ENCODE peak calls at places on chromosomes 2 and 18, in five cellular contexts. One of them, this sample, is unnamed.

GRCh38 chr2:34747643-34748042 is 1148.5 kb upstream of the FAM98A start:
- DNase-seq in A549: no peak
- DNase-seq in glutamatergic neuron: no peak
- DNase-seq in BE2C: no peak
- DNase-seq in choroid plexus epithelial cell: no peak
- DNase-seq in this sample: no peak

GRCh38 chr2:176494949-176495353 is 225.7 kb downstream of the MTX2 start:
- DNase-seq in A549: no peak
- DNase-seq in glutamatergic neuron: no peak
- DNase-seq in BE2C: no peak
- DNase-seq in choroid plexus epithelial cell: no peak
- DNase-seq in this sample: no peak

GRCh38 chr18:51068111-51068510 is 38.1 kb downstream of the SMAD4 start:
- DNase-seq in A549: no peak
- DNase-seq in glutamatergic neuron: no peak
- DNase-seq in BE2C: no peak
- DNase-seq in choroid plexus epithelial cell: peak
- DNase-seq in this sample: no peak

GRCh38 chr2:238114331-238114841 is 14.2 kb downstream of the ESPNL start:
- DNase-seq in A549: no peak
- DNase-seq in glutamatergic neuron: peak
- DNase-seq in BE2C: no peak
- DNase-seq in choroid plexus epithelial cell: no peak
- DNase-seq in this sample: no peak

GRCh38 chr18:32553174-32553573 is 82.5 kb upstream of the GAREM1 start:
- DNase-seq in A549: no peak
- DNase-seq in glutamatergic neuron: no peak
- DNase-seq in BE2C: no peak
- DNase-seq in choroid plexus epithelial cell: no peak
- DNase-seq in this sample: no peak

GRCh38 chr18:55477537-55478300 is 110.3 kb downstream of the TCF4 start:
- DNase-seq in A549: no peak
- DNase-seq in glutamatergic neuron: no peak
- DNase-seq in BE2C: peak
- DNase-seq in choroid plexus epithelial cell: peak
- DNase-seq in this sample: no peak

GRCh38 chr18:36829362-36830140 is 624 bp downstream of the KIAA1328 start:
- DNase-seq in A549: no peak
- DNase-seq in glutamatergic neuron: peak
- DNase-seq in BE2C: no peak
- DNase-seq in choroid plexus epithelial cell: peak
- DNase-seq in this sample: no peak

GRCh38 chr2:216292475-216292874 is 79.8 kb downstream of the MARCHF4 start:
- DNase-seq in A549: no peak
- DNase-seq in glutamatergic neuron: no peak
- DNase-seq in BE2C: no peak
- DNase-seq in choroid plexus epithelial cell: no peak
- DNase-seq in this sample: no peak

GRCh38 chr18:68233043-68233442 is 481.9 kb downstream of the TMX3 start:
- DNase-seq in A549: no peak
- DNase-seq in glutamatergic neuron: no peak
- DNase-seq in BE2C: peak
- DNase-seq in choroid plexus epithelial cell: no peak
- DNase-seq in this sample: no peak

GRCh38 chr2:95279435-95280035 is 5.3 kb downstream of the PROM2 start:
- DNase-seq in A549: no peak
- DNase-seq in glutamatergic neuron: peak
- DNase-seq in BE2C: no peak
- DNase-seq in choroid plexus epithelial cell: no peak
- DNase-seq in this sample: no peak

GRCh38 chr2:28691774-28692281 is 59.8 kb upstream of the PPP1CB start:
- DNase-seq in A549: peak
- DNase-seq in glutamatergic neuron: no peak
- DNase-seq in BE2C: peak
- DNase-seq in choroid plexus epithelial cell: peak
- DNase-seq in this sample: no peak

GRCh38 chr2:64952113-64952895 is 36.9 kb upstream of the SLC1A4 start:
- DNase-seq in A549: no peak
- DNase-seq in glutamatergic neuron: no peak
- DNase-seq in BE2C: no peak
- DNase-seq in choroid plexus epithelial cell: peak
- DNase-seq in this sample: no peak

DNA sequence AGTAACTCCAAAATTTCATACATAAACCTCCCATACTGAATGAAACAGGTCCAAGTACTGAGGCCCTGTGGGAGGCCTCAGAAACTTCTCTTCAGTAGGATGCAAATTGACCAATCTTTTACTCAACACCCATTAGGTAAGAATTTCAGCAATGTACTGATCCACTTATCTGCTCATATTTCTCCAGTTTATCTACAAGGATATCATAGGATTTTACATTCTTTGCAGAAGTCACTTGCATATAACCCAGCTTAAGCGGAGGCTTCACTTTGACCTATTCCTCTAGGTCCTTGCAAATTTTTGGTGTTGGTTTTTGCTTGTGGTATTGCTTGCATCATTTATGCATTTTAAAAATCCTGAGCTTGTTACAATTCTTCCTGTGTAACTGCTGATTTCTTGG is 28.8 kb upstream of the SLC3A1 start:
- DNase-seq in A549: no peak
- DNase-seq in glutamatergic neuron: no peak
- DNase-seq in BE2C: no peak
- DNase-seq in choroid plexus epithelial cell: peak
- DNase-seq in this sample: no peak
- TF ChIP-seq CTCF in A549: no peak
- TF ChIP-seq CTCF in glutamatergic neuron: no peak
- TF ChIP-seq CTCF in BE2C: no peak
- TF ChIP-seq CTCF in choroid plexus epithelial cell: no peak
- TF ChIP-seq CTCF in this sample: no peak

DNA sequence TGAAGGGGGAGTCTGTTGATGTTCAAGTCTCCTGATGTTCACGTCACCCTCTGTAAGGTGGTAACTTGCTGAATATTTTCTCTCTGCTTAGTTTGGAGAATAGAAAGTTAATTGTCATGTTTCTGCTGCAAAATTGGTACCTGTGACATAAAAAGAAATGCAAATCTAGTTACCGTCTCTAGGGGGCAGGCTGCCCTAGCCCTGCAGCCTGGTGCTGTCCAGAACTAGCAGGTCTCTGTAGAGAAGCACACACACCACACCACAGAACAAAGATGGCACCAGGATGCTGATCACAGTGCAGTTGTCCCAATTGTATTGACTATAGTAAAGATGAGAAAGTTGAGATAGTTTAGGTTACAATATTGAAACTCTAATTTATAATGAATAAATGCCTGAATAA is 47.0 kb downstream of the SLC9A4 start:
- DNase-seq in A549: peak
- DNase-seq in glutamatergic neuron: no peak
- DNase-seq in BE2C: peak
- DNase-seq in choroid plexus epithelial cell: peak
- DNase-seq in this sample: no peak
- TF ChIP-seq CTCF in A549: peak
- TF ChIP-seq CTCF in glutamatergic neuron: peak
- TF ChIP-seq CTCF in BE2C: peak
- TF ChIP-seq CTCF in choroid plexus epithelial cell: peak
- TF ChIP-seq CTCF in this sample: peak

GRCh38 chr2:241859436-241860183 is 916 bp upstream of the PDCD1 start:
- DNase-seq in A549: no peak
- DNase-seq in glutamatergic neuron: peak
- DNase-seq in BE2C: peak
- DNase-seq in choroid plexus epithelial cell: peak
- DNase-seq in this sample: no peak
- TF ChIP-seq CTCF in A549: no peak
- TF ChIP-seq CTCF in glutamatergic neuron: peak
- TF ChIP-seq CTCF in BE2C: peak
- TF ChIP-seq CTCF in choroid plexus epithelial cell: no peak
- TF ChIP-seq CTCF in this sample: peak

DNA sequence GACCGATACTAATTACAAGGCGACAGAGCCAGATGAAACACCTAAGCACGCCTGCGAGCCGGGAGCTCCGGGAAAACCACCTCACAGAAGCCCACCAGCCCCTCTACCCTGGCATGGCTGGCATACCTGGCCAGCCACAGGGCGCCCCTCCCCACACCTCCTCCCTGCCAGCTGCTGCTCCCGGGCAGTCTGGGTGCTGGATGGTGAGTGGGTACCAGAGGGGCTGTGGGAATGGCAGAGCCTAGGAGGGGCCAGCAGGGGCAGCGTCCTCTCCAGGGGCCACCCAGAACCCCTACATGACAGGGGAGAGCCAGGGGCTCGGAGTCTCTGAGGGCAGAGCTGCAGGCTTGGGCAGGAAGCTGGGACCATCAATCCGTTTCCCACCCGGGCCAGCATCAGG is 58.7 kb upstream of the GPC1 start:
- DNase-seq in A549: no peak
- DNase-seq in glutamatergic neuron: no peak
- DNase-seq in BE2C: no peak
- DNase-seq in choroid plexus epithelial cell: no peak
- DNase-seq in this sample: no peak
- TF ChIP-seq CTCF in A549: no peak
- TF ChIP-seq CTCF in glutamatergic neuron: no peak
- TF ChIP-seq CTCF in BE2C: no peak
- TF ChIP-seq CTCF in choroid plexus epithelial cell: no peak
- TF ChIP-seq CTCF in this sample: no peak

DNA sequence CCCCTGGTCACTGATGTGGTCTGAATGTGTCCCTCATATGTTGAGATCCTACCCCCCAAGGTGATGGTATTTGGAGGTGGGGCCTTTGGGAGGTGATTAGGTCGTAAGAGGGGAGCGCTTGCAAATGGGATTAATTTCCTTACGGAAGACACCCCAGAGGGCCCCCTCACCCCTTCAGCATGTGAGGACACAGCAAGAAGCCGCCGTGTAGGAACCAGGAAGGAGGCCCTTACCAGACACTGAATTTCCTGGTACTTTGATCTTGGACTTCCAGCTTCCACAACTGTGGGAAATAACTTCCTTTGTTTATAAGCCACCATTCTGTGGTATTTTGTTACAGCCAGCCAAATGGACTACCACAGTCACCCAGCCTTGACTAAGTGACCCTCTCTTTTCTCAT is 35.9 kb downstream of the NCK2 start:
- DNase-seq in A549: no peak
- DNase-seq in glutamatergic neuron: no peak
- DNase-seq in BE2C: no peak
- DNase-seq in choroid plexus epithelial cell: no peak
- DNase-seq in this sample: no peak
- TF ChIP-seq CTCF in A549: no peak
- TF ChIP-seq CTCF in glutamatergic neuron: no peak
- TF ChIP-seq CTCF in BE2C: no peak
- TF ChIP-seq CTCF in choroid plexus epithelial cell: no peak
- TF ChIP-seq CTCF in this sample: no peak

DNA sequence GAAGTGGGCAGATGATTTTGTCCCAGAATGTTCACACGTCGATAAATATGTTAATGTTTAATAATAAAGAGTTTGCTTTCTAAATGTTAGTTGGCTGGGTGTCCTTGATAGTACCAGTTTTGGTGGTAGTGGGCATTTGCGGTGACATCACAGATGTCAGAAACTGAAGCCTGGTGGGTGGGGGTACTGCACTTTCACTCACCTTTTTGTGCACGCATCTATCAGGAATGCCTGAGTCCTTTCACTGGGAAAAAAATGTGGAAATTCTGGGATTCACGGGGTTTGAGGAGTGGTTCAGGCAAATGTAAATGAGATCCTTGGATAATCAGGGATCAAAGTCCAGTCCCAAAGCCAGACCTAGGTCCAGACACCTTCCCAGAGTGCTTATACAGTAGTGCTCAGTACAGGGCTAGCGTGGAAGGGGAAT is 3.2 kb downstream of the EPAS1 start:
- DNase-seq in A549: no peak
- DNase-seq in glutamatergic neuron: no peak
- DNase-seq in BE2C: no peak
- DNase-seq in choroid plexus epithelial cell: no peak
- DNase-seq in this sample: no peak
- TF ChIP-seq CTCF in A549: no peak
- TF ChIP-seq CTCF in glutamatergic neuron: no peak
- TF ChIP-seq CTCF in BE2C: no peak
- TF ChIP-seq CTCF in choroid plexus epithelial cell: no peak
- TF ChIP-seq CTCF in this sample: no peak

GRCh38 chr2:118168606-118169005 is 80.3 kb downstream of the INSIG2 start:
- DNase-seq in A549: no peak
- DNase-seq in glutamatergic neuron: no peak
- DNase-seq in BE2C: no peak
- DNase-seq in choroid plexus epithelial cell: no peak
- DNase-seq in this sample: no peak

GRCh38 chr2:118169359-118170005 is 81.2 kb downstream of the INSIG2 start:
- DNase-seq in A549: no peak
- DNase-seq in glutamatergic neuron: no peak
- DNase-seq in BE2C: no peak
- DNase-seq in choroid plexus epithelial cell: peak
- DNase-seq in this sample: no peak

GRCh38 chr2:118167026-118167425 is 78.8 kb downstream of the INSIG2 start:
- DNase-seq in A549: no peak
- DNase-seq in glutamatergic neuron: no peak
- DNase-seq in BE2C: no peak
- DNase-seq in choroid plexus epithelial cell: no peak
- DNase-seq in this sample: no peak

GRCh38 chr2:118165595-118165994 is 77.3 kb downstream of the INSIG2 start:
- DNase-seq in A549: no peak
- DNase-seq in glutamatergic neuron: no peak
- DNase-seq in BE2C: no peak
- DNase-seq in choroid plexus epithelial cell: no peak
- DNase-seq in this sample: no peak

GRCh38 chr2:118166242-118166641 is 78.0 kb downstream of the INSIG2 start:
- DNase-seq in A549: no peak
- DNase-seq in glutamatergic neuron: no peak
- DNase-seq in BE2C: no peak
- DNase-seq in choroid plexus epithelial cell: no peak
- DNase-seq in this sample: no peak
- TF ChIP-seq CTCF in A549: no peak
- TF ChIP-seq CTCF in glutamatergic neuron: no peak
- TF ChIP-seq CTCF in BE2C: no peak
- TF ChIP-seq CTCF in choroid plexus epithelial cell: no peak
- TF ChIP-seq CTCF in this sample: no peak

GRCh38 chr2:62412347-62412742 is 93.7 kb downstream of the TMEM17 start:
- DNase-seq in A549: no peak
- DNase-seq in glutamatergic neuron: no peak
- DNase-seq in BE2C: no peak
- DNase-seq in choroid plexus epithelial cell: peak
- DNase-seq in this sample: no peak
- TF ChIP-seq CTCF in A549: no peak
- TF ChIP-seq CTCF in glutamatergic neuron: peak
- TF ChIP-seq CTCF in BE2C: no peak
- TF ChIP-seq CTCF in choroid plexus epithelial cell: no peak
- TF ChIP-seq CTCF in this sample: no peak